ENCODE peak calls at places on chromosomes 16 and 17, in six cellular contexts. T, K, L, X, F and B are unnamed samples.

GRCh38 chr17:8393470-8394231 is 4.0 kb downstream of the RNF222 start:
- DNase-seq in L (no peak), T (no peak), X (no peak), K (peak; percentile 65), F (peak; percentile 21), B (no peak)

GRCh38 chr17:16948587-16949376 is 23.1 kb downstream of the TNFRSF13B start:
- DNase-seq in X (no peak), T (no peak), F (no peak), L (no peak), K (no peak), B (no peak)

GRCh38 chr16:31224092-31224955 is 7.4 kb upstream of the PYDC1 start:
- DNase-seq in K (no peak), F (no peak), L (no peak), X (no peak), T (no peak), B (peak; percentile 22)

GRCh38 chr17:17494499-17495447 is 1.4 kb downstream of the RASD1 start:
- DNase-seq in L (no peak), X (peak; percentile 55), K (peak; percentile 52), T (peak; percentile 60), F (peak; percentile 37), B (no peak)

GRCh38 chr16:68450741-68451140 is 2.4 kb upstream of the SMPD3 start:
- DNase-seq in L (no peak), T (no peak), K (no peak), X (no peak), F (no peak), B (no peak)

GRCh38 chr16:85138825-85139627 is 26.8 kb upstream of the CIBAR2 start:
- DNase-seq in K (no peak), F (no peak), L (no peak), X (no peak), T (no peak), B (no peak)

GRCh38 chr16:52293209-52293608 is 253.7 kb downstream of the TOX3 start:
- DNase-seq in T (no peak), K (no peak), F (no peak), L (no peak), X (no peak), B (no peak)

GRCh38 chr17:50613596-50613995 is 21.1 kb upstream of the ABCC3 start:
- DNase-seq in T (no peak), L (no peak), X (no peak), F (no peak), K (no peak), B (no peak)

GRCh38 chr17:43650471-43650870 is 11.3 kb downstream of the MEOX1 start:
- DNase-seq in K (no peak), X (no peak), L (no peak), F (no peak), T (no peak), B (no peak)

GRCh38 chr17:73265646-73266640 is 4.3 kb upstream of the CPSF4L start:
- DNase-seq in L (no peak), T (no peak), K (no peak), X (no peak), F (no peak), B (no peak)

GRCh38 chr16:78184554-78185183 is 85.2 kb downstream of the WWOX start:
- DNase-seq in K (no peak), T (peak; percentile 59), F (peak; percentile 82), L (no peak), X (no peak), B (no peak)

GRCh38 chr16:23712976-23713375 is at the start of gene ERN2:
- DNase-seq in K (no peak), F (no peak), T (no peak), X (no peak), L (peak; percentile 35), B (no peak)

GRCh38 chr17:1220346-1220745 is 40.6 kb upstream of the ABR start:
- DNase-seq in X (no peak), F (no peak), K (no peak), L (no peak), T (no peak), B (no peak)

GRCh38 chr17:75152971-75153853 is 1.1 kb downstream of the JPT1 start:
- DNase-seq in X (peak; percentile 24), T (peak; percentile 71), F (peak; percentile 28), L (peak; percentile 58), K (peak; percentile 26), B (peak; percentile 50)

GRCh38 chr16:19804538-19805323 is 79.9 kb downstream of the GPRC5B start:
- DNase-seq in K (no peak), L (peak; percentile 82), F (no peak), T (no peak), X (peak; percentile 48), B (no peak)

GRCh38 chr17:62631936-62632924 is 4.8 kb downstream of the MRC2 start:
- DNase-seq in F (no peak), X (no peak), T (no peak), L (no peak), K (no peak), B (no peak)

GRCh38 chr17:56770427-56770826 is 63.3 kb downstream of the C17orf67 start:
- DNase-seq in L (no peak), K (no peak), T (no peak), F (no peak), X (no peak), B (no peak)

GRCh38 chr17:82216301-82217119 is 3.9 kb upstream of the CCDC57 start:
- DNase-seq in X (peak; percentile 76), K (peak; percentile 85), L (peak; percentile 80), T (peak; percentile 17), F (peak; percentile 81), B (peak; percentile 71)

GRCh38 chr17:77475012-77475976 is 334.5 kb downstream of the SEC14L1 start:
- DNase-seq in T (peak; percentile 53), F (peak; percentile 95), L (no peak), K (peak; percentile 60), X (no peak), B (no peak)

GRCh38 chr17:38600416-38600815 is 5.3 kb downstream of the SRCIN1 start:
- DNase-seq in T (no peak), X (no peak), F (no peak), K (no peak), L (no peak), B (no peak)

GRCh38 chr17:73064084-73064938 is 28.2 kb downstream of the SLC39A11 start:
- DNase-seq in T (no peak), K (no peak), F (no peak), X (no peak), L (no peak), B (no peak)

GRCh38 chr16:73527191-73527590 is 479.3 kb upstream of the ZFHX3 start:
- DNase-seq in L (no peak), K (no peak), F (peak; percentile 1), T (no peak), X (no peak), B (no peak)

GRCh38 chr16:62940573-62940972 is 904.3 kb upstream of the CDH8 start:
- DNase-seq in L (no peak), T (no peak), X (no peak), F (no peak), K (no peak), B (no peak)

GRCh38 chr17:42404326-42405055 is 16.2 kb upstream of the STAT3 start:
- DNase-seq in K (no peak), L (no peak), F (no peak), T (no peak), X (no peak), B (no peak)

GRCh38 chr17:42405963-42406495 is 17.0 kb downstream of the CAVIN1 start:
- DNase-seq in F (peak; percentile 59), L (peak; percentile 95), T (peak; percentile 84), K (peak; percentile 86), X (peak; percentile 83), B (peak; percentile 87)

GRCh38 chr17:42402121-42402516 is 13.9 kb upstream of the STAT3 start:
- DNase-seq in X (no peak), L (no peak), K (no peak), T (peak; percentile 57), F (peak; percentile 57), B (no peak)

GRCh38 chr17:42405076-42405475 is 16.8 kb upstream of the STAT3 start:
- DNase-seq in L (no peak), F (no peak), X (no peak), T (no peak), K (no peak), B (no peak)

GRCh38 chr17:42403150-42403549 is 14.9 kb upstream of the STAT3 start:
- DNase-seq in K (no peak), F (no peak), L (peak; percentile 69), T (peak; percentile 48), X (no peak), B (peak; percentile 83)
- TF ChIP-seq CTCF in K (no peak), F (peak; percentile 26), L (peak; percentile 26), T (peak; percentile 34), X (no peak), B (peak; percentile 81)

DNA sequence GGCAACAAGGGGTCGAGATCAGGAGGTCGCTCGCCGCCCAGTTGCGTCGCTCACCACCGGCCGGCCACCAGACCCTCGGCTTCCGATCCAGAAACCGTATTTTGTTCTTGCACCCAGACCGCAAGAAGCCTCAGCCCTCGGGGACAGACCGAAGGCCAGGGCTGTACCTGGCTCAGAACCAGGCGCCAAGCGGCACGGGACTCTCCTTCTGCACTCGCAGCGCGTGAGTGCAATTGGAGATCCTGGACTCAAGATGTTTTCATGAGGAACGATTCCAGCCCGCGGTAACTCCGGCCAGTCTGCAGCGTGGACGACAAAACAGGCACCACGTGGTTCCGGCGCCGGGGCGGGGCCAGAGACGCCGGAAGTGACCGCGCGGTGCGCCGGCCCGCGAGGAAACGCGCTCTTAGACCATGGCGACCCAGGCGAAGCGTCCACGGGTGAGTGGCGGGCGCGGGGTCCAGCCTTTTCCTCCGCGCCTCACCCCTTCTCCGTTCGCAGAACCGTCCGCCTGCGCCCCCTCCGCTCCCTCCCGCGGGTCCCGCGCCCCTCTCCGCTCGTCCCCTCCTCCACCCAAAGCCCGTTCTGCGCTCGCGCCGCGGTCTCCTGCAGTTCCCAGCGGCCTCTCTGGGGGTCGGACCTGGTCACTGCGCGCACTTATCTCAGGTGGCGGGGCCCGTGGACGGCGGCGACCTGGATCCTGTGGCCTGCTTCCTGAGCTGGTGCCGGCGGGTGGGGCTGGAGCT is at the start of gene SETD6:
- DNase-seq in L (peak; percentile 94), F (peak; percentile 84), K (peak; percentile 79), T (peak; percentile 93), X (peak; percentile 84), B (peak; percentile 92)
- TF ChIP-seq CTCF in L (peak; percentile 66), F (peak; percentile 3), K (no peak), T (no peak), X (no peak), B (peak; percentile 27)

GRCh38 chr17:45170976-45171337 is 9.3 kb downstream of the HEXIM2 start:
- DNase-seq in K (no peak), F (peak; percentile 52), L (peak; percentile 84), T (peak; percentile 78), X (peak; percentile 81), B (no peak)

GRCh38 chr17:45171338-45172231 is 9.9 kb downstream of the HEXIM2 start:
- DNase-seq in T (peak; percentile 85), L (peak; percentile 89), X (peak; percentile 56), K (no peak), F (no peak), B (no peak)

GRCh38 chr17:45172232-45172540 is 10.5 kb downstream of the HEXIM2 start:
- DNase-seq in X (no peak), T (no peak), L (no peak), F (no peak), K (no peak), B (no peak)

GRCh38 chr17:45170280-45170975 is 8.8 kb downstream of the HEXIM2 start:
- DNase-seq in L (no peak), F (no peak), X (no peak), T (no peak), K (no peak), B (no peak)

GRCh38 chr17:45172541-45173286 is 11.0 kb downstream of the HEXIM2 start:
- DNase-seq in T (peak; percentile 64), L (peak; percentile 99), F (peak; percentile 72), K (peak; percentile 52), X (peak; percentile 53), B (peak; percentile 70)
- TF ChIP-seq CTCF in T (no peak), L (peak; percentile 28), F (no peak), K (no peak), X (no peak), B (no peak)

GRCh38 chr16:2056681-2057407 is 9.1 kb downstream of the TSC2 start:
- DNase-seq in F (no peak), L (no peak), K (no peak), X (no peak), T (no peak), B (no peak)
- TF ChIP-seq CTCF in F (no peak), L (no peak), K (no peak), X (no peak), T (no peak), B (no peak)